ENCODE peak calls at places on chromosomes 3 and 15, in nine cellular contexts. X, Z, A, V, O, G, T, B and L are unnamed samples.

GRCh38 chr3:14876942-14877341 is 58.2 kb downstream of the FGD5 start:
- DNase-seq in A (no peak), O (no peak), Z (peak), X (no peak), G (no peak), T (no peak), B (no peak), V (no peak), L (no peak)

GRCh38 chr3:169034401-169034800 is 629.1 kb downstream of the MECOM start:
- DNase-seq in V (no peak), G (no peak), Z (no peak), T (no peak), X (no peak), O (no peak), B (peak), A (no peak), L (no peak)

GRCh38 chr15:51793521-51793920 is 35.9 kb upstream of the TMOD3 start:
- DNase-seq in X (no peak), G (no peak), V (no peak), B (peak), T (no peak), A (no peak), O (no peak), Z (no peak), L (no peak)

GRCh38 chr3:25483456-25483855 is 55.4 kb downstream of the RARB start:
- DNase-seq in Z (no peak), O (no peak), T (no peak), V (no peak), X (no peak), A (no peak), G (no peak), B (no peak), L (no peak)

GRCh38 chr3:155782390-155782953 is 23.6 kb downstream of the C3orf33 start:
- DNase-seq in O (no peak), Z (no peak), V (no peak), T (no peak), A (no peak), G (no peak), B (no peak), X (no peak), L (no peak)

GRCh38 chr3:182046365-182046764 is 334.6 kb downstream of the SOX2 start:
- DNase-seq in Z (no peak), V (no peak), X (no peak), T (no peak), O (no peak), B (no peak), A (no peak), G (no peak), L (no peak)

GRCh38 chr15:68426149-68426548 is 5.8 kb downstream of the ITGA11 start:
- DNase-seq in B (no peak), V (no peak), T (no peak), X (no peak), A (no peak), G (no peak), O (no peak), Z (no peak), L (no peak)

GRCh38 chr3:189569473-189569872 is 61.7 kb upstream of the TP63 start:
- DNase-seq in V (no peak), O (no peak), G (no peak), T (no peak), B (no peak), Z (no peak), X (no peak), A (no peak), L (no peak)

GRCh38 chr3:23668430-23668904 is 137.3 kb upstream of the UBE2E1 start:
- DNase-seq in T (peak), X (peak), G (no peak), V (no peak), A (no peak), B (peak), O (no peak), Z (no peak), L (no peak)

GRCh38 chr15:25106209-25106608 is 151.4 kb downstream of the SNRPN start:
- DNase-seq in A (no peak), B (no peak), Z (no peak), G (no peak), T (no peak), X (no peak), V (no peak), O (no peak), L (no peak)